ENCODE peak calls at places on chromosomes 12 and 14, in seven cellular contexts. C is AG08396; D is RWPE1; V is head of caudate nucleus; A is stimulated activated CD4-positive, alpha-beta T cell treated with anti-CD3 and anti-CD28 coated beads, Interleukin-2, amount 100 ng/mL, for 48 hours; O is activated T-cell treated with anti-CD3 and anti-CD28 coated beads for 1 hour; Y is GM13976. N is an unnamed sample.

GRCh38 chr14:37721976-37722659 is 126.7 kb downstream of the TTC6 start:
- DNase-seq in D (peak), V (no peak), A (no peak), O (no peak), C (no peak), Y (no peak), N (no peak)

GRCh38 chr12:53217049-53217929 is 10.2 kb upstream of the ITGB7 start:
- DNase-seq in A (no peak), V (no peak), C (no peak), Y (no peak), O (no peak), D (no peak), N (no peak)

GRCh38 chr14:105131241-105131640 is 37.3 kb downstream of the JAG2 start:
- DNase-seq in D (no peak), A (no peak), O (no peak), Y (no peak), C (no peak), V (no peak), N (no peak)

GRCh38 chr12:44774815-44775411 is 101.2 kb downstream of the NELL2 start:
- DNase-seq in D (peak), C (peak), Y (peak), V (no peak), O (peak), A (peak), N (peak)

GRCh38 chr12:102480401-102480800 is at the start of gene IGF1:
- DNase-seq in C (peak), D (no peak), V (no peak), O (no peak), A (no peak), Y (no peak), N (no peak)

GRCh38 chr14:73741386-73741875 is 27.2 kb upstream of the PNMA1 start:
- DNase-seq in D (peak), V (no peak), A (no peak), O (peak), C (peak), Y (peak), N (peak)

GRCh38 chr12:117595751-117596150 is 234.3 kb upstream of the NOS1 start:
- DNase-seq in C (no peak), O (no peak), D (no peak), V (no peak), Y (no peak), A (no peak), N (no peak)

GRCh38 chr14:70655110-70655826 is 13.6 kb downstream of the TTC9 start:
- DNase-seq in O (peak), Y (peak), C (no peak), D (no peak), A (peak), V (no peak), N (peak)

GRCh38 chr14:83290447-83290846 is 1756.8 kb upstream of the SEL1L start:
- DNase-seq in D (no peak), V (no peak), O (no peak), Y (no peak), A (no peak), C (no peak), N (no peak)

GRCh38 chr12:58067610-58068387 is 126.4 kb downstream of the ATP23 start:
- DNase-seq in O (no peak), C (no peak), A (no peak), Y (no peak), D (peak), V (no peak), N (no peak)

GRCh38 chr14:23828001-23828400 is 125.6 kb upstream of the DHRS4 start:
- DNase-seq in O (no peak), Y (no peak), A (no peak), V (no peak), D (no peak), C (no peak), N (no peak)

GRCh38 chr12:51222461-51222860 is 4.6 kb upstream of the POU6F1 start:
- DNase-seq in A (no peak), C (no peak), Y (no peak), D (no peak), V (no peak), O (no peak), N (no peak)

GRCh38 chr12:26940820-26941219 is 2.5 kb downstream of the FGFR1OP2 start:
- DNase-seq in O (no peak), Y (no peak), V (no peak), D (no peak), C (no peak), A (peak), N (peak)

GRCh38 chr12:117032593-117033381 is 66.4 kb downstream of the TESC start:
- DNase-seq in D (no peak), Y (peak), A (no peak), C (peak), V (no peak), O (no peak), N (no peak)

GRCh38 chr12:105225505-105225904 is 10.5 kb downstream of the APPL2 start:
- DNase-seq in C (no peak), Y (no peak), V (no peak), A (no peak), D (no peak), O (no peak), N (no peak)

GRCh38 chr12:94754653-94755052 is 104.3 kb upstream of the TMCC3 start:
- DNase-seq in O (no peak), Y (no peak), D (no peak), C (no peak), A (no peak), V (no peak), N (no peak)

GRCh38 chr14:99841436-99842071 is 48.3 kb downstream of the EML1 start:
- DNase-seq in O (no peak), V (no peak), A (no peak), D (no peak), Y (no peak), C (no peak), N (no peak)

GRCh38 chr12:104263580-104264358 is 39.8 kb upstream of the EID3 start:
- DNase-seq in Y (no peak), V (no peak), O (no peak), C (no peak), A (no peak), D (peak), N (no peak)

GRCh38 chr14:104895786-104896642 is 28.7 kb upstream of the PLD4 start:
- DNase-seq in C (no peak), V (no peak), D (no peak), A (no peak), O (no peak), Y (peak), N (no peak)

GRCh38 chr12:5329118-5329517 is 102.8 kb upstream of the NTF3 start:
- DNase-seq in V (no peak), C (no peak), O (no peak), A (no peak), Y (no peak), D (no peak), N (no peak)

GRCh38 chr12:120625557-120626419 is 14.6 kb upstream of the CABP1 start:
- DNase-seq in D (peak), A (no peak), V (no peak), C (no peak), Y (no peak), O (no peak), N (peak)

GRCh38 chr14:104138891-104139459 is 588 bp downstream of the KIF26A start:
- DNase-seq in C (no peak), A (no peak), O (no peak), D (no peak), Y (no peak), V (no peak), N (no peak)

GRCh38 chr12:7127916-7128626 is 618 bp downstream of the RBP5 start:
- DNase-seq in C (no peak), O (no peak), D (no peak), V (no peak), Y (no peak), A (no peak), N (no peak)

GRCh38 chr12:98594050-98594853 is 766 bp downstream of the SLC25A3 start:
- DNase-seq in Y (no peak), D (no peak), V (peak), C (no peak), O (peak), A (no peak), N (no peak)

GRCh38 chr14:73339846-73340565 is 102.7 kb downstream of the PAPLN start:
- DNase-seq in O (no peak), A (no peak), Y (no peak), V (no peak), D (no peak), C (no peak), N (no peak)

GRCh38 chr12:116861331-116861730 is 19.9 kb downstream of the HRK start:
- DNase-seq in O (no peak), C (peak), V (peak), Y (peak), A (no peak), D (no peak), N (no peak)

GRCh38 chr14:76917759-76918175 is 91.6 kb downstream of the LRRC74A start:
- DNase-seq in O (no peak), A (no peak), Y (no peak), C (no peak), V (peak), D (no peak), N (no peak)

GRCh38 chr14:26261368-26262122 is 336.3 kb downstream of the NOVA1 start:
- DNase-seq in C (no peak), Y (no peak), O (no peak), D (no peak), V (no peak), A (no peak), N (no peak)

GRCh38 chr14:70000601-70001000 is 121.4 kb downstream of the SMOC1 start:
- DNase-seq in C (no peak), Y (no peak), O (no peak), V (no peak), A (no peak), D (no peak), N (no peak)

GRCh38 chr12:108564724-108565123 is 2.3 kb downstream of the ISCU start:
- DNase-seq in V (no peak), Y (no peak), C (no peak), A (no peak), O (no peak), D (no peak), N (no peak)

GRCh38 chr12:4909734-4910501 is at the start of gene KCNA1:
- DNase-seq in O (no peak), Y (peak), D (no peak), V (peak), C (peak), A (no peak), N (no peak)

GRCh38 chr12:66804555-66804954 is 125.7 kb upstream of the GRIP1 start:
- DNase-seq in C (no peak), O (no peak), A (no peak), Y (no peak), D (no peak), V (no peak), N (no peak)

GRCh38 chr12:95096378-95096777 is 23.0 kb upstream of the NR2C1 start:
- DNase-seq in O (no peak), D (no peak), C (no peak), A (no peak), V (no peak), Y (no peak), N (no peak)

GRCh38 chr14:38964630-38965029 is 138.4 kb downstream of the SEC23A start:
- DNase-seq in C (peak), Y (no peak), A (no peak), V (no peak), D (no peak), O (no peak), N (no peak)

GRCh38 chr12:67042697-67043131 is 226.4 kb upstream of the CAND1 start:
- DNase-seq in A (no peak), D (peak), V (no peak), C (no peak), Y (no peak), O (no peak), N (no peak)

GRCh38 chr12:56476972-56477432 is 8.6 kb downstream of the SPRYD4 start:
- DNase-seq in O (no peak), V (no peak), D (no peak), Y (no peak), C (no peak), A (no peak), N (no peak)

GRCh38 chr12:45219621-45220020 is 3.7 kb downstream of the ANO6 start:
- DNase-seq in C (no peak), A (no peak), V (no peak), Y (no peak), D (no peak), O (no peak), N (no peak)

GRCh38 chr12:100439797-100440196 is 33.9 kb upstream of the NR1H4 start:
- DNase-seq in C (no peak), A (no peak), Y (no peak), O (no peak), D (no peak), V (no peak), N (no peak)

N was measured in naive thymus-derived CD4-positive, alpha-beta T cell.